ENCODE peak calls at places on chromosome 14, in four cellular contexts. One of them, this sample, is unnamed.
A peak's percentile ranks its signal among the peaks of the same experiment; 100 is the strongest.

GRCh38 chr14:57199911-57200310 is 68.8 kb downstream of the EXOC5 start:
- DNase-seq in heart left ventricle: no peak
- DNase-seq in NB4: no peak
- DNase-seq in right lobe of liver: no peak
- DNase-seq in this sample: no peak

GRCh38 chr14:20873370-20874177 is 17.6 kb upstream of the RNASE3 start:
- DNase-seq in heart left ventricle: peak; percentile 84
- DNase-seq in NB4: peak; percentile 94
- DNase-seq in right lobe of liver: peak; percentile 83
- DNase-seq in this sample: peak; percentile 70

GRCh38 chr14:98218213-98218612 is 1053.8 kb downstream of the BCL11B start:
- DNase-seq in heart left ventricle: no peak
- DNase-seq in NB4: no peak
- DNase-seq in right lobe of liver: no peak
- DNase-seq in this sample: no peak

GRCh38 chr14:34110531-34110930 is 159.7 kb upstream of the EGLN3 start:
- DNase-seq in heart left ventricle: no peak
- DNase-seq in NB4: no peak
- DNase-seq in right lobe of liver: no peak
- DNase-seq in this sample: no peak

GRCh38 chr14:23141706-23142467 is 22.8 kb upstream of the CEBPE start:
- DNase-seq in heart left ventricle: peak; percentile 80
- DNase-seq in NB4: no peak
- DNase-seq in right lobe of liver: no peak
- DNase-seq in this sample: peak; percentile 57

GRCh38 chr14:93430889-93431670 is at the start of gene UNC79:
- DNase-seq in heart left ventricle: no peak
- DNase-seq in NB4: peak; percentile 20
- DNase-seq in right lobe of liver: peak; percentile 45
- DNase-seq in this sample: no peak

GRCh38 chr14:53865716-53866115 is 90.9 kb downstream of the BMP4 start:
- DNase-seq in heart left ventricle: no peak
- DNase-seq in NB4: no peak
- DNase-seq in right lobe of liver: no peak
- DNase-seq in this sample: no peak

GRCh38 chr14:32932921-32933622 is 5.6 kb upstream of the NPAS3 start:
- DNase-seq in heart left ventricle: no peak
- DNase-seq in NB4: no peak
- DNase-seq in right lobe of liver: no peak
- DNase-seq in this sample: peak; percentile 21

GRCh38 chr14:50025776-50026175 is 90.6 kb downstream of the VCPKMT start:
- DNase-seq in heart left ventricle: no peak
- DNase-seq in NB4: no peak
- DNase-seq in right lobe of liver: no peak
- DNase-seq in this sample: no peak

GRCh38 chr14:89720741-89721315 is 233.7 kb downstream of the EFCAB11 start:
- DNase-seq in heart left ventricle: peak; percentile 42
- DNase-seq in NB4: peak; percentile 91
- DNase-seq in right lobe of liver: peak; percentile 59
- DNase-seq in this sample: no peak

GRCh38 chr14:21346532-21347135 is 37.2 kb downstream of the SUPT16H start:
- DNase-seq in heart left ventricle: no peak
- DNase-seq in NB4: no peak
- DNase-seq in right lobe of liver: no peak
- DNase-seq in this sample: no peak

GRCh38 chr14:87687338-87687876 is 305.6 kb downstream of the GALC start:
- DNase-seq in heart left ventricle: no peak
- DNase-seq in NB4: no peak
- DNase-seq in right lobe of liver: no peak
- DNase-seq in this sample: no peak

GRCh38 chr14:102050026-102050405 is 36.8 kb downstream of the HSP90AA1 start:
- DNase-seq in heart left ventricle: no peak
- DNase-seq in NB4: no peak
- DNase-seq in right lobe of liver: no peak
- DNase-seq in this sample: no peak

GRCh38 chr14:95935228-95935822 is 58.7 kb downstream of the TUNAR start:
- DNase-seq in heart left ventricle: no peak
- DNase-seq in NB4: peak; percentile 39
- DNase-seq in right lobe of liver: no peak
- DNase-seq in this sample: no peak

GRCh38 chr14:77026166-77026929 is 2.2 kb downstream of the IRF2BPL start:
- DNase-seq in heart left ventricle: peak; percentile 43
- DNase-seq in NB4: no peak
- DNase-seq in right lobe of liver: peak; percentile 67
- DNase-seq in this sample: peak; percentile 52

GRCh38 chr14:51817326-51817725 is 43.1 kb upstream of the GNG2 start:
- DNase-seq in heart left ventricle: no peak
- DNase-seq in NB4: no peak
- DNase-seq in right lobe of liver: no peak
- DNase-seq in this sample: no peak

GRCh38 chr14:90111895-90112534 is 50.2 kb downstream of the KCNK13 start:
- DNase-seq in heart left ventricle: no peak
- DNase-seq in NB4: no peak
- DNase-seq in right lobe of liver: no peak
- DNase-seq in this sample: no peak

GRCh38 chr14:23060536-23061260 is 3.4 kb upstream of the CDH24 start:
- DNase-seq in heart left ventricle: no peak
- DNase-seq in NB4: no peak
- DNase-seq in right lobe of liver: no peak
- DNase-seq in this sample: peak; percentile 29

GRCh38 chr14:102187583-102188001 is 47.9 kb downstream of the WDR20 start:
- DNase-seq in heart left ventricle: no peak
- DNase-seq in NB4: no peak
- DNase-seq in right lobe of liver: no peak
- DNase-seq in this sample: no peak

GRCh38 chr14:85195872-85196477 is 334.0 kb upstream of the FLRT2 start:
- DNase-seq in heart left ventricle: no peak
- DNase-seq in NB4: peak; percentile 6
- DNase-seq in right lobe of liver: no peak
- DNase-seq in this sample: no peak

GRCh38 chr14:71478542-71478941 is 453.7 kb upstream of the RGS6 start:
- DNase-seq in heart left ventricle: no peak
- DNase-seq in NB4: peak; percentile 83
- DNase-seq in right lobe of liver: no peak
- DNase-seq in this sample: no peak

GRCh38 chr14:95098984-95099599 is 58.2 kb downstream of the DICER1 start:
- DNase-seq in heart left ventricle: peak; percentile 53
- DNase-seq in NB4: peak; percentile 59
- DNase-seq in right lobe of liver: no peak
- DNase-seq in this sample: peak; percentile 42

GRCh38 chr14:68548194-68549056 is 244.4 kb downstream of the ZFP36L1 start:
- DNase-seq in heart left ventricle: peak; percentile 91
- DNase-seq in NB4: no peak
- DNase-seq in right lobe of liver: no peak
- DNase-seq in this sample: peak; percentile 93
- TF ChIP-seq POLR2A in heart left ventricle: no peak
- TF ChIP-seq POLR2A in NB4: no peak
- TF ChIP-seq POLR2A in right lobe of liver: no peak
- TF ChIP-seq POLR2A in this sample: peak; percentile 49

GRCh38 chr14:68971411-68972035 is 7.6 kb downstream of the ACTN1 start:
- DNase-seq in heart left ventricle: no peak
- DNase-seq in NB4: no peak
- DNase-seq in right lobe of liver: no peak
- DNase-seq in this sample: no peak
- TF ChIP-seq POLR2A in heart left ventricle: no peak
- TF ChIP-seq POLR2A in NB4: no peak
- TF ChIP-seq POLR2A in right lobe of liver: no peak
- TF ChIP-seq POLR2A in this sample: no peak

GRCh38 chr14:72946491-72946890 is 20.2 kb downstream of the DCAF4 start:
- DNase-seq in heart left ventricle: no peak
- DNase-seq in NB4: no peak
- DNase-seq in right lobe of liver: no peak
- DNase-seq in this sample: no peak

GRCh38 chr14:72945628-72946027 is 19.4 kb downstream of the DCAF4 start:
- DNase-seq in heart left ventricle: no peak
- DNase-seq in NB4: no peak
- DNase-seq in right lobe of liver: no peak
- DNase-seq in this sample: no peak

GRCh38 chr14:72943876-72944430 is 17.7 kb downstream of the DCAF4 start:
- DNase-seq in heart left ventricle: no peak
- DNase-seq in NB4: no peak
- DNase-seq in right lobe of liver: no peak
- DNase-seq in this sample: no peak

GRCh38 chr14:72948481-72949138 is 22.3 kb downstream of the DCAF4 start:
- DNase-seq in heart left ventricle: peak; percentile 50
- DNase-seq in NB4: peak; percentile 59
- DNase-seq in right lobe of liver: no peak
- DNase-seq in this sample: peak; percentile 79

GRCh38 chr14:72947366-72948160 is 21.3 kb downstream of the DCAF4 start:
- DNase-seq in heart left ventricle: no peak
- DNase-seq in NB4: peak; percentile 68
- DNase-seq in right lobe of liver: no peak
- DNase-seq in this sample: no peak
- TF ChIP-seq POLR2A in heart left ventricle: no peak
- TF ChIP-seq POLR2A in NB4: no peak
- TF ChIP-seq POLR2A in right lobe of liver: no peak
- TF ChIP-seq POLR2A in this sample: no peak

DNA sequence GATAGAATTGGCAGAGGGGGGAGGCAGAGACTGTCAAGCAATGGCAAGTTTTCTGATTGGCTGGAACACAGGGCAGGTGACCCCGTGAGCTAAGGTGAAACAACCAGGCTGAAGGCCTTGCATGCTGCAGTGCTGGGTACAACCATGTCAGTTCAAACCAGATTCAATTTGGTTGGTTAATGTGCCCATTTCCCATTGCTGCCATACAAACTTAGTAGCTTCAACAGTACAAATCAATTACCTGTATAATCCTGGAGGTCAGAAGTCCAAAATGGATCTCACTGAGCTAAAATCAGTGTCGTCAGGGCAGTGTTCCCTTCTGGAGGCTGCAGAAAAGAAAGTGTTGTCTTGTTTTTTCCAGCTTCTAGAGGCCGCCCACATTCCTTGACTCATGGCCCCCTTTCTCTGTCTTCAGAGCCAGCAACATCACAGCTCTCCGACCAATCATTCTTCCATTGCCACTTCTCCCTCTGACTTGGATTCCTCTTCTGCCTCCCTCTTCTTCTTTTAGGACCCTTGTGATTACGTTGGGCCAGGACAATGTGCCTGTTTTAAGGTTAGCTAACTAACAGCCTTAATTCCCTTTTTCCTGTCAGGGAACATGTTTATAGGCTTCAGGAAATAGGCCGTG is 221.7 kb downstream of the ZFP36L1 start:
- DNase-seq in heart left ventricle: no peak
- DNase-seq in NB4: no peak
- DNase-seq in right lobe of liver: no peak
- DNase-seq in this sample: no peak
- TF ChIP-seq POLR2A in heart left ventricle: no peak
- TF ChIP-seq POLR2A in NB4: no peak
- TF ChIP-seq POLR2A in right lobe of liver: no peak
- TF ChIP-seq POLR2A in this sample: no peak

GRCh38 chr14:63843796-63844195 is 9.0 kb upstream of the SYNE2 start:
- DNase-seq in heart left ventricle: no peak
- DNase-seq in NB4: no peak
- DNase-seq in right lobe of liver: no peak
- DNase-seq in this sample: no peak
- TF ChIP-seq POLR2A in heart left ventricle: no peak
- TF ChIP-seq POLR2A in NB4: no peak
- TF ChIP-seq POLR2A in right lobe of liver: no peak
- TF ChIP-seq POLR2A in this sample: no peak

DNA sequence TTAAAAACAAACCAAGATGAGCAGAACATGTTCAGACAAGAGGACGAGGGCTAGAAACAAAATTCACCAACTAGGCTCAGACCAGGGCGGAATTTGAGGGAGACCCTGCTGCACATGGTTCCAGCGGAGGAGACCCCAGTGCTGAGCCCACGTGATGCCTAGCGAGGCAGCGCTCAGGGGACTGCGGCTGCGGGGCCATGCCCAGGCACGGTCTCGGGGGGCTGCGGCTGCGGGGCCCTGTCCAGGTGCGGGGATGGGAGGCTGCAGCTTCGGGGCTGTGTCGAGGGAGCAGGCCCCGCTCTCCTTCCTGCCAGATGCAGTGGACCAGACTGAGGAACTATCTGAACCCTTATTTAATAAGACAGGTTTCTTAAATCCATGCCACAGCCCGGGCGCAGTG is 12.7 kb upstream of the CRIP2 start:
- DNase-seq in heart left ventricle: no peak
- DNase-seq in NB4: no peak
- DNase-seq in right lobe of liver: no peak
- DNase-seq in this sample: no peak
- TF ChIP-seq POLR2A in heart left ventricle: no peak
- TF ChIP-seq POLR2A in NB4: no peak
- TF ChIP-seq POLR2A in right lobe of liver: no peak
- TF ChIP-seq POLR2A in this sample: no peak

DNA sequence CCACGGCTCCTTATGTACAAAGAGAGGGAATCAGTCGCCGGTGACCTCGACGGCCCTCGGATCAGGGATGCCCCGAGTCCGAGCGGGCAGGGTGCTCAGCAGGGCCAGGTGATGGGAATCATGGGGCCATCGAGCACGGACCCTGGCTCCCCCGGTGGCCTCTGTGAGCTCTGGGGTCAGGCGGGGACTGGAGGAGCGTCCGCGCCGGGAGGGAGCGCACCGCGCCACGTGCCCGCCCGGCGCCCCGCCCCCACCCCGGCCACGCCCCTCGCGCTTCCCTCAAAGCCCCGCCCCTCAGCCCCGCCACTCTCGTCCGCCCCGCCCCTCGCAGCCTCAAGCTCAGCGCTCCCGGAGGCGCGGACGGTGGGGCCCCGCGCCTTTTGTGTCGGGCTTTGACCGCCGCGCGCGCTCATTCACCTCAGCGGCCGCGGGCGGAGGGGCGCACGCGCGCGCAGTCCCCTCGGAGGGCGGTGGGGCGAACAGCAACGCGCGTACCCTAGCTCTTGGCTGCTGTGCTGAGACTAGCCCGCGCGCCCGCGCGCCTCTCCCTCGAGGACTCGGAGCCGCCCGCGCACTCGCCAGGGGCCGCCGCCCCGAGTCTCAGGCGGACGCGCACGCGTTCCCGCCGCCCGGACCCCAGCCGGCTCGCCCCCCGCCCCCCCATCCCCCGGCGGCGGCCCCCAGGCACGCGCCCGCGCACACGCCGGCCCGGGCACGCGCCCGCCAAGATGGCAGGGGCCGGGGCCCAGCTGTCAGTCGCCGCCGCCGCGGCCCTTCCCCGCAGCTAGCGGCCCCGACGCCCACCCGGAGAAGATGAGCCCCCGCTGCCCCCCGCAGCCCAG is 93.9 kb upstream of the EVL start:
- DNase-seq in heart left ventricle: peak; percentile 85
- DNase-seq in NB4: peak; percentile 89
- DNase-seq in right lobe of liver: peak; percentile 88
- DNase-seq in this sample: peak; percentile 85
- TF ChIP-seq POLR2A in heart left ventricle: no peak
- TF ChIP-seq POLR2A in NB4: peak; percentile 63
- TF ChIP-seq POLR2A in right lobe of liver: peak; percentile 62
- TF ChIP-seq POLR2A in this sample: peak; percentile 29

This sample was measured in ovary.